ENCODE peak calls at places on chromosomes 12 and 14, in six cellular contexts. I, R, N, C, W and H are unnamed samples.

GRCh38 chr12:127579446-127579845 is 687.5 kb upstream of the TMEM132C start:
- DNase-seq in R (no peak), C (no peak), N (no peak), I (no peak), W (no peak), H (no peak)

GRCh38 chr14:28375295-28375694 is 391.3 kb upstream of the FOXG1 start:
- DNase-seq in C (no peak), I (no peak), W (no peak), R (no peak), N (no peak), H (no peak)

GRCh38 chr14:59294662-59294992 is 106.2 kb downstream of the DAAM1 start:
- DNase-seq in I (no peak), C (no peak), W (no peak), N (peak; percentile 70), R (no peak), H (no peak)

GRCh38 chr12:132180648-132181546 is 36.6 kb downstream of the NOC4L start:
- DNase-seq in R (no peak), C (no peak), I (no peak), W (no peak), N (no peak), H (no peak)

GRCh38 chr12:30754383-30754749 is 385 bp downstream of the CAPRIN2 start:
- DNase-seq in C (no peak), N (no peak), W (no peak), R (peak; percentile 2), I (no peak), H (no peak)

GRCh38 chr14:34324363-34324795 is 137.7 kb downstream of the SPTSSA start:
- DNase-seq in N (no peak), I (no peak), R (no peak), C (peak; percentile 21), W (no peak), H (no peak)

GRCh38 chr14:89422181-89422951 is 5.3 kb upstream of the FOXN3 start:
- DNase-seq in C (peak; percentile 76), R (no peak), W (no peak), I (no peak), N (no peak), H (no peak)

GRCh38 chr14:55430024-55430690 is 10.3 kb downstream of the TBPL2 start:
- DNase-seq in W (no peak), I (peak; percentile 65), N (no peak), C (peak; percentile 60), R (peak; percentile 35), H (no peak)

GRCh38 chr12:106585237-106585834 is 2.5 kb downstream of the RFX4 start:
- DNase-seq in R (no peak), I (no peak), W (no peak), C (no peak), N (no peak), H (no peak)

GRCh38 chr12:15469342-15469741 is 147.0 kb downstream of the PTPRO start:
- DNase-seq in I (no peak), R (no peak), N (no peak), C (no peak), W (no peak), H (no peak)

GRCh38 chr12:5916785-5917290 is 28.2 kb downstream of the ANO2 start:
- DNase-seq in W (no peak), R (no peak), I (no peak), N (no peak), C (no peak), H (no peak)

GRCh38 chr14:80956105-80956504 is 684 bp downstream of the TSHR start:
- DNase-seq in C (no peak), I (no peak), R (no peak), W (no peak), N (no peak), H (no peak)

GRCh38 chr12:132834181-132834711 is 5.6 kb upstream of the GOLGA3 start:
- DNase-seq in W (no peak), C (peak; percentile 35), I (no peak), R (no peak), N (no peak), H (no peak)

GRCh38 chr12:92270501-92270900 is 124.9 kb upstream of the BTG1 start:
- DNase-seq in C (no peak), N (no peak), W (no peak), R (no peak), I (no peak), H (no peak)

GRCh38 chr14:104387385-104388010 is 192.1 kb upstream of the C14orf180 start:
- DNase-seq in R (no peak), C (no peak), W (no peak), I (no peak), N (no peak), H (no peak)

GRCh38 chr12:86744547-86745212 is 488.5 kb upstream of the MGAT4C start:
- DNase-seq in I (no peak), R (no peak), N (no peak), W (no peak), C (no peak), H (no peak)

GRCh38 chr14:49865431-49865859 is 12.9 kb upstream of the NEMF start:
- DNase-seq in I (peak; percentile 47), W (peak; percentile 19), C (peak; percentile 83), N (no peak), R (no peak), H (no peak)

GRCh38 chr12:15001733-15002471 is 29.1 kb downstream of the PDE6H start:
- DNase-seq in W (no peak), I (no peak), N (no peak), C (no peak), R (no peak), H (no peak)

GRCh38 chr12:62737615-62738014 is 197.3 kb downstream of the PPM1H start:
- DNase-seq in R (no peak), N (no peak), W (no peak), C (no peak), I (no peak), H (no peak)

GRCh38 chr12:132486576-132486975 is 3.4 kb upstream of the FBRSL1 start:
- DNase-seq in R (no peak), I (no peak), W (no peak), N (no peak), C (no peak), H (no peak)

GRCh38 chr12:45425426-45425825 is 209.5 kb downstream of the ANO6 start:
- DNase-seq in W (no peak), I (peak; percentile 9), C (no peak), R (peak; percentile 64), N (peak; percentile 37), H (peak; percentile 68)

GRCh38 chr14:104499784-104500496 is 79.6 kb upstream of the C14orf180 start:
- DNase-seq in W (no peak), I (no peak), C (no peak), R (no peak), N (no peak), H (no peak)

GRCh38 chr14:72961579-72962335 is 35.5 kb downstream of the DCAF4 start:
- DNase-seq in W (no peak), N (no peak), C (no peak), R (no peak), I (no peak), H (no peak)

GRCh38 chr14:70981005-70981952 is 74.0 kb downstream of the PCNX1 start:
- DNase-seq in C (no peak), R (no peak), W (no peak), I (no peak), N (no peak), H (no peak)

GRCh38 chr12:100199347-100200136 is 1.1 kb upstream of the ACTR6 start:
- DNase-seq in C (peak; percentile 88), N (no peak), R (no peak), W (no peak), I (peak; percentile 31), H (no peak)

GRCh38 chr12:131048611-131048990 is 94.9 kb downstream of the ADGRD1 start:
- DNase-seq in W (no peak), R (no peak), N (no peak), C (no peak), I (no peak), H (no peak)

GRCh38 chr12:23771230-23771949 is 178.1 kb downstream of the SOX5 start:
- DNase-seq in N (no peak), I (no peak), C (no peak), R (no peak), W (peak; percentile 72), H (no peak)

GRCh38 chr12:6042447-6042846 is 82.0 kb downstream of the VWF start:
- DNase-seq in N (no peak), C (no peak), I (no peak), W (no peak), R (no peak), H (no peak)

GRCh38 chr14:45085004-45085403 is 1.1 kb downstream of the PRPF39 start:
- DNase-seq in I (no peak), W (no peak), C (no peak), N (peak; percentile 11), R (no peak), H (no peak)

GRCh38 chr12:123995023-123995422 is 22.0 kb downstream of the ZNF664 start:
- DNase-seq in R (no peak), N (peak; percentile 45), C (no peak), I (no peak), W (no peak), H (no peak)

GRCh38 chr14:33692762-33693161 is 258.1 kb downstream of the EGLN3 start:
- DNase-seq in I (no peak), C (no peak), N (peak; percentile 80), W (no peak), R (no peak), H (peak; percentile 76)

GRCh38 chr14:61258985-61259384 is 22.2 kb downstream of the TMEM30B start:
- DNase-seq in C (no peak), R (peak; percentile 13), W (no peak), I (no peak), N (peak; percentile 65), H (no peak)

GRCh38 chr14:56244138-56244789 is 126.1 kb downstream of the PELI2 start:
- DNase-seq in W (no peak), N (peak; percentile 75), R (peak; percentile 76), C (no peak), I (peak; percentile 33), H (peak; percentile 68)

GRCh38 chr12:52186135-52186840 is 5.5 kb downstream of the KRT80 start:
- DNase-seq in W (no peak), C (no peak), N (peak; percentile 58), R (no peak), I (peak; percentile 88), H (peak; percentile 46)

GRCh38 chr12:103334447-103334846 is 161.3 kb downstream of the C12orf42 start:
- DNase-seq in N (no peak), I (no peak), C (no peak), R (no peak), W (peak; percentile 1), H (no peak)

GRCh38 chr12:132524405-132524804 is 34.5 kb downstream of the FBRSL1 start:
- DNase-seq in I (no peak), R (no peak), N (no peak), W (no peak), C (no peak), H (no peak)

GRCh38 chr14:20400965-20401593 is 12.2 kb downstream of the TEP1 start:
- DNase-seq in R (no peak), I (no peak), W (no peak), C (peak; percentile 30), N (no peak), H (no peak)

GRCh38 chr14:99274346-99275221 is 2.6 kb upstream of the BCL11B start:
- DNase-seq in R (peak; percentile 11), C (peak; percentile 66), I (peak; percentile 50), W (no peak), N (peak; percentile 4), H (no peak)

GRCh38 chr12:58503731-58504520 is 416.4 kb downstream of the LRIG3 start:
- DNase-seq in N (no peak), C (no peak), R (no peak), I (no peak), W (no peak), H (no peak)